ENCODE peak calls at places on chromosomes 13 and 19, in eight cellular contexts. G is heart left ventricle, H is GM12891, S is ovary, X is A549, Z is IMR-90, T is body of pancreas, R is right lobe of liver. F is an unnamed sample.

GRCh38 chr19:29872224-29872731 is 60.5 kb downstream of the CCNE1 start:
- DNase-seq in H (no peak), X (peak; percentile 45), G (no peak), T (no peak), R (no peak), Z (no peak), S (no peak), F (no peak)

GRCh38 chr13:99792079-99792921 is 179.3 kb downstream of the ZIC5 start:
- DNase-seq in H (no peak), T (no peak), G (no peak), R (no peak), Z (no peak), X (no peak), S (no peak), F (no peak)

GRCh38 chr13:43405457-43405856 is 381.3 kb downstream of the ENOX1 start:
- DNase-seq in Z (peak; percentile 74), R (no peak), T (no peak), H (no peak), G (no peak), X (peak; percentile 25), S (no peak), F (peak; percentile 5)

GRCh38 chr13:48230541-48230940 is 2.5 kb upstream of the ITM2B start:
- DNase-seq in X (no peak), S (no peak), Z (no peak), G (no peak), H (no peak), R (no peak), T (no peak), F (no peak)

GRCh38 chr13:113665582-113666323 is 1.3 kb upstream of the GRK1 start:
- DNase-seq in S (no peak), G (no peak), Z (no peak), H (no peak), T (no peak), R (no peak), X (no peak), F (no peak)

GRCh38 chr13:24159921-24160324 is 597 bp upstream of the SPATA13 start:
- DNase-seq in X (peak; percentile 11), H (no peak), R (peak; percentile 41), S (peak; percentile 50), G (no peak), T (no peak), Z (no peak), F (no peak)

GRCh38 chr13:76848596-76848995 is 37.6 kb downstream of the KCTD12 start:
- DNase-seq in Z (peak; percentile 10), X (no peak), T (peak; percentile 38), G (peak; percentile 49), S (no peak), R (no peak), H (no peak), F (no peak)

GRCh38 chr13:38369058-38369457 is 19.4 kb downstream of the UFM1 start:
- DNase-seq in T (no peak), X (no peak), R (no peak), Z (no peak), H (no peak), S (no peak), G (no peak), F (no peak)

GRCh38 chr19:29678484-29679106 is 13.3 kb downstream of the PLEKHF1 start:
- DNase-seq in R (peak; percentile 78), S (no peak), H (no peak), X (no peak), Z (no peak), T (peak; percentile 49), G (peak; percentile 90), F (no peak)

DNA sequence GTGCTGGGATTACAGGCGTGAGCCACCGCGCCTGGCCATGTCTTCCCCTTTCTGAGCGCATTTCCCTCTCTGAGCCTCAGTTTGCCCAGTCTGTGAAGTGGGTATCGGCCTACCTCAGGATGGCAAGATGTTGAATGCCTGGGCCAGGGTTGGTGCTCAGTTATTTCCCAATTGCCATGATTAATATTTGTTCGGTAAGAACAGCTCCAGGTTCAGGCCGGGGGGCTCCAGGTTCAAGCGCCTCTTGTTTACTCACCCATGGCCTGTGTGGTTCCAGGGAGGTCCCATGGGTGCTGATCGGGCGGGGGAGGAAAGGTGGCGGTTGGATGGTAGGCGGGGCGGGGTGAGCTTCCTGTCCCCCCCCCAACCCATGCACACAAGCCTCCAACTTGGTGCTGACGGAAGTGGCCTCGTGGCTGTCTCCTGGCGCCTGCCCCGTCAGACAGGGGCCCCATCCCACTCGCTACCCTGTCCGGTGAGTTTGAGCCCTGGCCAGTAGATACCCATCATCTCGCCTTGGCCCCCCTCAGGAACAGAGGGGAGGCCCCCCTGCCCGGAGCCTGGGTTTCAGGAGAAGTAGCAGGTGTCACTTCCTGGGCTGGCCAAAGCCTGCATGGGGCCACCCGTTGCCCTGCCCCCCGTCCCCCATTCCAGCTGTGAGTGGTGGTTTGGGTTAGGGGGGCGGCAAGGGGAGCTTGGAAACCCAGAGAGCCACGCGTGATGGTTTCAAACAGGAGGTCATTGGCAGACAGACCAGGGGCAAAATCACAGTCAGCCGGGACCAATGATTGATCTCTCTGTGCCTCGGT is at the start of gene FCHO1:
- DNase-seq in T (peak; percentile 55), H (peak; percentile 62), G (no peak), Z (no peak), S (no peak), R (peak; percentile 66), X (no peak), F (no peak)
- TF ChIP-seq POLR2A in T (no peak), H (no peak), G (no peak), Z (no peak), S (no peak), R (no peak), X (no peak), F (no peak)

GRCh38 chr19:58553799-58554493 is 959 bp downstream of the CHMP2A start:
- DNase-seq in S (peak; percentile 68), T (no peak), X (no peak), Z (no peak), R (no peak), G (no peak), H (no peak), F (no peak)
- TF ChIP-seq POLR2A in S (no peak), T (no peak), X (no peak), Z (no peak), R (no peak), G (no peak), H (no peak), F (peak; percentile 5)

GRCh38 chr19:48737360-48737998 is 2.9 kb downstream of the RASIP1 start:
- DNase-seq in S (peak; percentile 81), X (peak; percentile 68), H (no peak), T (peak; percentile 95), R (peak; percentile 50), G (peak; percentile 52), Z (no peak), F (no peak)
- TF ChIP-seq POLR2A in S (no peak), X (no peak), H (no peak), T (no peak), R (no peak), G (no peak), Z (no peak), F (no peak)

GRCh38 chr19:1271528-1272422 is 2.6 kb downstream of the CIRBP start:
- DNase-seq in Z (no peak), S (peak; percentile 52), X (no peak), T (no peak), G (no peak), H (no peak), R (peak; percentile 46), F (no peak)
- TF ChIP-seq POLR2A in Z (no peak), S (no peak), X (no peak), T (no peak), G (no peak), H (no peak), R (no peak), F (no peak)

DNA sequence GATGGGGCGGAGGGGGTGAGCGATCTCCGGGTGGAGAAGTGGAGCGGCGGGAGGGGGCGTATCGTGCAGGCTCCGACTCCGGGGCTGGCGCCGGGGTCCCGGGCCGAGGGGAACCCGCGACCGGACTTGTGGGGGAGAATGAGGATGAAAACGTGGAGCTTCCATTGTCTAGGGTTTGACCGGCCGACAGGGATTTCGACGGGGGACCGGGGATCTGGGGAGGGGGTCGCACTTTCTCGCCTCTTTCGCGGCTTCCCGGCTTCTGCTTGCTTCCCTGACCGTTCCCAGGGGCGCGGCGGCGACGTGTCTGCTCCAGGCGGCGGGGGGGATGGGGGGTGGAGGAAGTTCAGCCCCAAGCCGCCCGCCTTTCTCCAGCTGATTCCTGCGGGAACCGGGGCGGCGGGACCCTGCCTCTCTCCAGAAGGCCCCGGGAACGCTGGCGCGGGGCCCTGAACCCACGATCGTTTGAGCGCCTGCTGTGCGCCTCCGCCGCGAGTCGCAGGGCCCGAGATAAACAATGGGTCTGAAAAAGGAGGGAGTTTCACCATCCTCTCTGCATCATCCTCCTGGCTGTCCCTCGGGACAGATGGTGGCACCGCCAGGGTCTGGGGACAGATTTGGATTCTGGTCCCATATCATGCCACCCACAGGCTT is 790 bp downstream of the TPM4 start:
- DNase-seq in T (peak; percentile 50), G (peak; percentile 76), R (peak; percentile 61), X (no peak), H (no peak), S (peak; percentile 77), Z (no peak), F (no peak)
- TF ChIP-seq POLR2A in T (no peak), G (no peak), R (no peak), X (no peak), H (peak; percentile 20), S (no peak), Z (no peak), F (peak; percentile 18)

GRCh38 chr19:58387338-58388174 is 487 bp downstream of the RPS5 start:
- DNase-seq in X (no peak), T (no peak), G (no peak), H (no peak), S (no peak), R (peak; percentile 11), Z (no peak), F (no peak)
- TF ChIP-seq POLR2A in X (no peak), T (no peak), G (no peak), H (no peak), S (no peak), R (no peak), Z (no peak), F (no peak)

GRCh38 chr19:44752123-44752815 is 3.8 kb downstream of the BCL3 start:
- DNase-seq in R (no peak), X (peak; percentile 12), G (no peak), Z (no peak), T (no peak), H (no peak), S (no peak), F (no peak)

GRCh38 chr19:44754743-44755066 is 6.2 kb downstream of the BCL3 start:
- DNase-seq in R (no peak), Z (no peak), T (no peak), H (no peak), G (no peak), X (no peak), S (peak; percentile 47), F (no peak)

GRCh38 chr19:44753932-44754742 is 5.6 kb downstream of the BCL3 start:
- DNase-seq in S (peak; percentile 92), R (peak; percentile 98), H (peak; percentile 63), X (peak; percentile 90), T (peak; percentile 97), G (peak; percentile 97), Z (peak; percentile 77), F (peak; percentile 98)

GRCh38 chr19:44753619-44753931 is 5.1 kb downstream of the BCL3 start:
- DNase-seq in X (no peak), G (no peak), Z (no peak), T (no peak), R (no peak), S (no peak), H (no peak), F (no peak)

GRCh38 chr19:44752816-44753618 is 4.5 kb downstream of the BCL3 start:
- DNase-seq in S (peak; percentile 87), X (peak; percentile 97), R (peak; percentile 95), H (peak; percentile 92), Z (peak; percentile 99), T (peak; percentile 97), G (peak; percentile 94), F (peak; percentile 96)
- TF ChIP-seq POLR2A in S (peak; percentile 21), X (no peak), R (peak; percentile 71), H (peak; percentile 9), Z (peak; percentile 47), T (no peak), G (no peak), F (no peak)